ENCODE peak calls at places on chromosomes 7 and 10, in eight cellular contexts. One of them, this sample, is unnamed.

GRCh38 chr7:121304259-121304658 is 24.5 kb upstream of the WNT16 start:
- DNase-seq in psoas muscle: no peak
- DNase-seq in BE2C: no peak
- DNase-seq in NB4: no peak
- DNase-seq in A549: no peak
- DNase-seq in AG04449: no peak
- DNase-seq in dorsolateral prefrontal cortex: no peak
- DNase-seq in testis: no peak
- DNase-seq in this sample: no peak

GRCh38 chr7:137774793-137775201 is 72.0 kb downstream of the DGKI start:
- DNase-seq in psoas muscle: no peak
- DNase-seq in BE2C: no peak
- DNase-seq in NB4: no peak
- DNase-seq in A549: no peak
- DNase-seq in AG04449: no peak
- DNase-seq in dorsolateral prefrontal cortex: no peak
- DNase-seq in testis: no peak
- DNase-seq in this sample: peak; percentile 16

GRCh38 chr10:76649723-76650127 is 987.9 kb downstream of the KCNMA1 start:
- DNase-seq in psoas muscle: no peak
- DNase-seq in BE2C: no peak
- DNase-seq in NB4: no peak
- DNase-seq in A549: peak; percentile 16
- DNase-seq in AG04449: no peak
- DNase-seq in dorsolateral prefrontal cortex: no peak
- DNase-seq in testis: no peak
- DNase-seq in this sample: peak; percentile 64

GRCh38 chr7:42677751-42678231 is 234.1 kb downstream of the C7orf25 start:
- DNase-seq in psoas muscle: no peak
- DNase-seq in BE2C: no peak
- DNase-seq in NB4: no peak
- DNase-seq in A549: no peak
- DNase-seq in AG04449: peak; percentile 50
- DNase-seq in dorsolateral prefrontal cortex: no peak
- DNase-seq in testis: no peak
- DNase-seq in this sample: peak; percentile 95

GRCh38 chr10:74585231-74586087 is 240.9 kb upstream of the KAT6B start:
- DNase-seq in psoas muscle: no peak
- DNase-seq in BE2C: peak; percentile 54
- DNase-seq in NB4: no peak
- DNase-seq in A549: no peak
- DNase-seq in AG04449: no peak
- DNase-seq in dorsolateral prefrontal cortex: no peak
- DNase-seq in testis: no peak
- DNase-seq in this sample: peak; percentile 12

GRCh38 chr10:116833986-116834760 is 15.1 kb upstream of the ENO4 start:
- DNase-seq in psoas muscle: no peak
- DNase-seq in BE2C: no peak
- DNase-seq in NB4: no peak
- DNase-seq in A549: no peak
- DNase-seq in AG04449: no peak
- DNase-seq in dorsolateral prefrontal cortex: no peak
- DNase-seq in testis: no peak
- DNase-seq in this sample: no peak

GRCh38 chr10:70145666-70146488 is 623 bp downstream of the TYSND1 start:
- DNase-seq in psoas muscle: peak; percentile 83
- DNase-seq in BE2C: peak; percentile 81
- DNase-seq in NB4: peak; percentile 86
- DNase-seq in A549: peak; percentile 69
- DNase-seq in AG04449: no peak
- DNase-seq in dorsolateral prefrontal cortex: no peak
- DNase-seq in testis: peak; percentile 56
- DNase-seq in this sample: peak; percentile 54

GRCh38 chr10:22002531-22003110 is 909 bp downstream of the DNAJC1 start:
- DNase-seq in psoas muscle: no peak
- DNase-seq in BE2C: no peak
- DNase-seq in NB4: peak; percentile 44
- DNase-seq in A549: peak; percentile 13
- DNase-seq in AG04449: no peak
- DNase-seq in dorsolateral prefrontal cortex: no peak
- DNase-seq in testis: no peak
- DNase-seq in this sample: peak; percentile 68

GRCh38 chr7:16170671-16171070 is 250.7 kb downstream of the CRPPA start:
- DNase-seq in psoas muscle: no peak
- DNase-seq in BE2C: no peak
- DNase-seq in NB4: no peak
- DNase-seq in A549: no peak
- DNase-seq in AG04449: no peak
- DNase-seq in dorsolateral prefrontal cortex: no peak
- DNase-seq in testis: no peak
- DNase-seq in this sample: no peak

GRCh38 chr7:36473454-36474282 is 84.0 kb downstream of the ANLN start:
- DNase-seq in psoas muscle: peak; percentile 40
- DNase-seq in BE2C: peak; percentile 77
- DNase-seq in NB4: peak; percentile 74
- DNase-seq in A549: peak; percentile 38
- DNase-seq in AG04449: no peak
- DNase-seq in dorsolateral prefrontal cortex: peak; percentile 79
- DNase-seq in testis: peak; percentile 68
- DNase-seq in this sample: no peak

GRCh38 chr7:92244803-92245486 is 769 bp downstream of the KRIT1 start:
- DNase-seq in psoas muscle: no peak
- DNase-seq in BE2C: no peak
- DNase-seq in NB4: peak; percentile 61
- DNase-seq in A549: no peak
- DNase-seq in AG04449: no peak
- DNase-seq in dorsolateral prefrontal cortex: no peak
- DNase-seq in testis: no peak
- DNase-seq in this sample: peak; percentile 28

GRCh38 chr7:68146970-68147369 is 1150.3 kb downstream of the TYW1 start:
- DNase-seq in psoas muscle: no peak
- DNase-seq in BE2C: peak; percentile 75
- DNase-seq in NB4: no peak
- DNase-seq in A549: no peak
- DNase-seq in AG04449: no peak
- DNase-seq in dorsolateral prefrontal cortex: no peak
- DNase-seq in testis: no peak
- DNase-seq in this sample: no peak

GRCh38 chr7:46059308-46060020 is 138.4 kb upstream of the IGFBP3 start:
- DNase-seq in psoas muscle: peak; percentile 47
- DNase-seq in BE2C: no peak
- DNase-seq in NB4: no peak
- DNase-seq in A549: no peak
- DNase-seq in AG04449: no peak
- DNase-seq in dorsolateral prefrontal cortex: no peak
- DNase-seq in testis: peak; percentile 57
- DNase-seq in this sample: peak; percentile 86

GRCh38 chr10:80442879-80443278 is 11.2 kb upstream of the TSPAN14 start:
- DNase-seq in psoas muscle: no peak
- DNase-seq in BE2C: peak; percentile 46
- DNase-seq in NB4: no peak
- DNase-seq in A549: no peak
- DNase-seq in AG04449: no peak
- DNase-seq in dorsolateral prefrontal cortex: no peak
- DNase-seq in testis: no peak
- DNase-seq in this sample: no peak

GRCh38 chr10:15796098-15796759 is 64.1 kb downstream of the MINDY3 start:
- DNase-seq in psoas muscle: no peak
- DNase-seq in BE2C: no peak
- DNase-seq in NB4: no peak
- DNase-seq in A549: no peak
- DNase-seq in AG04449: no peak
- DNase-seq in dorsolateral prefrontal cortex: no peak
- DNase-seq in testis: no peak
- DNase-seq in this sample: no peak

GRCh38 chr10:98485959-98486358 is 39.2 kb upstream of the HPS1 start:
- DNase-seq in psoas muscle: no peak
- DNase-seq in BE2C: no peak
- DNase-seq in NB4: no peak
- DNase-seq in A549: no peak
- DNase-seq in AG04449: no peak
- DNase-seq in dorsolateral prefrontal cortex: no peak
- DNase-seq in testis: no peak
- DNase-seq in this sample: peak; percentile 62

GRCh38 chr7:54242776-54243175 is 299.4 kb upstream of the VSTM2A start:
- DNase-seq in psoas muscle: no peak
- DNase-seq in BE2C: no peak
- DNase-seq in NB4: no peak
- DNase-seq in A549: no peak
- DNase-seq in AG04449: no peak
- DNase-seq in dorsolateral prefrontal cortex: no peak
- DNase-seq in testis: no peak
- DNase-seq in this sample: no peak

GRCh38 chr10:47406870-47407648 is 23.0 kb upstream of the ZNF488 start:
- DNase-seq in psoas muscle: no peak
- DNase-seq in BE2C: no peak
- DNase-seq in NB4: peak; percentile 20
- DNase-seq in A549: peak; percentile 91
- DNase-seq in AG04449: no peak
- DNase-seq in dorsolateral prefrontal cortex: no peak
- DNase-seq in testis: no peak
- DNase-seq in this sample: peak; percentile 47

GRCh38 chr10:70381491-70382421 is 669 bp downstream of the LRRC20 start:
- DNase-seq in psoas muscle: peak; percentile 92
- DNase-seq in BE2C: peak; percentile 83
- DNase-seq in NB4: peak; percentile 73
- DNase-seq in A549: peak; percentile 25
- DNase-seq in AG04449: no peak
- DNase-seq in dorsolateral prefrontal cortex: no peak
- DNase-seq in testis: no peak
- DNase-seq in this sample: no peak

GRCh38 chr10:51171946-51172345 is 97.7 kb downstream of the PRKG1 start:
- DNase-seq in psoas muscle: no peak
- DNase-seq in BE2C: no peak
- DNase-seq in NB4: no peak
- DNase-seq in A549: no peak
- DNase-seq in AG04449: no peak
- DNase-seq in dorsolateral prefrontal cortex: no peak
- DNase-seq in testis: no peak
- DNase-seq in this sample: peak; percentile 64

GRCh38 chr7:102992820-102993531 is 80.2 kb downstream of the LRRC17 start:
- DNase-seq in psoas muscle: no peak
- DNase-seq in BE2C: no peak
- DNase-seq in NB4: peak; percentile 60
- DNase-seq in A549: peak; percentile 58
- DNase-seq in AG04449: peak; percentile 36
- DNase-seq in dorsolateral prefrontal cortex: no peak
- DNase-seq in testis: no peak
- DNase-seq in this sample: peak; percentile 47

GRCh38 chr7:90222811-90223725 is 11.5 kb downstream of the STEAP2 start:
- DNase-seq in psoas muscle: no peak
- DNase-seq in BE2C: no peak
- DNase-seq in NB4: no peak
- DNase-seq in A549: peak; percentile 72
- DNase-seq in AG04449: no peak
- DNase-seq in dorsolateral prefrontal cortex: no peak
- DNase-seq in testis: no peak
- DNase-seq in this sample: peak; percentile 97

GRCh38 chr7:157056957-157057902 is 46.8 kb upstream of the MNX1 start:
- DNase-seq in psoas muscle: no peak
- DNase-seq in BE2C: no peak
- DNase-seq in NB4: no peak
- DNase-seq in A549: no peak
- DNase-seq in AG04449: no peak
- DNase-seq in dorsolateral prefrontal cortex: no peak
- DNase-seq in testis: no peak
- DNase-seq in this sample: no peak

GRCh38 chr10:6203331-6204062 is 765 bp downstream of the PFKFB3 start:
- DNase-seq in psoas muscle: peak; percentile 77
- DNase-seq in BE2C: peak; percentile 65
- DNase-seq in NB4: peak; percentile 66
- DNase-seq in A549: peak; percentile 80
- DNase-seq in AG04449: no peak
- DNase-seq in dorsolateral prefrontal cortex: no peak
- DNase-seq in testis: peak; percentile 65
- DNase-seq in this sample: peak; percentile 61
- TF ChIP-seq CTCF in psoas muscle: peak; percentile 54
- TF ChIP-seq CTCF in BE2C: no peak
- TF ChIP-seq CTCF in NB4: no peak
- TF ChIP-seq CTCF in A549: peak; percentile 67
- TF ChIP-seq CTCF in AG04449: peak; percentile 21
- TF ChIP-seq CTCF in dorsolateral prefrontal cortex: no peak
- TF ChIP-seq CTCF in testis: peak; percentile 51
- TF ChIP-seq CTCF in this sample: no peak

GRCh38 chr10:2604891-2605290 is 462.5 kb upstream of the PFKP start:
- DNase-seq in psoas muscle: no peak
- DNase-seq in BE2C: no peak
- DNase-seq in NB4: no peak
- DNase-seq in A549: no peak
- DNase-seq in AG04449: no peak
- DNase-seq in dorsolateral prefrontal cortex: no peak
- DNase-seq in testis: no peak
- DNase-seq in this sample: no peak
- H3K4me3 ChIP-seq in psoas muscle: no peak overlapping the region
- H3K4me3 ChIP-seq in BE2C: no peak overlapping the region
- H3K4me3 ChIP-seq in NB4: no peak overlapping the region
- H3K4me3 ChIP-seq in A549: no peak overlapping the region
- H3K4me3 ChIP-seq in AG04449: no peak overlapping the region
- H3K4me3 ChIP-seq in dorsolateral prefrontal cortex: no peak overlapping the region
- H3K4me3 ChIP-seq in testis: no peak overlapping the region
- H3K4me3 ChIP-seq in this sample: no peak overlapping the region

GRCh38 chr7:93715234-93715633 is 140.7 kb upstream of the CALCR start:
- DNase-seq in psoas muscle: peak; percentile 61
- DNase-seq in BE2C: peak; percentile 61
- DNase-seq in NB4: peak; percentile 65
- DNase-seq in A549: peak; percentile 74
- DNase-seq in AG04449: no peak
- DNase-seq in dorsolateral prefrontal cortex: peak; percentile 29
- DNase-seq in testis: peak; percentile 38
- DNase-seq in this sample: peak; percentile 54
- TF ChIP-seq CTCF in psoas muscle: peak; percentile 22
- TF ChIP-seq CTCF in BE2C: peak; percentile 73
- TF ChIP-seq CTCF in NB4: peak; percentile 74
- TF ChIP-seq CTCF in A549: peak; percentile 87
- TF ChIP-seq CTCF in AG04449: peak; percentile 54
- TF ChIP-seq CTCF in dorsolateral prefrontal cortex: peak; percentile 38
- TF ChIP-seq CTCF in testis: no peak
- TF ChIP-seq CTCF in this sample: peak; percentile 77

DNA sequence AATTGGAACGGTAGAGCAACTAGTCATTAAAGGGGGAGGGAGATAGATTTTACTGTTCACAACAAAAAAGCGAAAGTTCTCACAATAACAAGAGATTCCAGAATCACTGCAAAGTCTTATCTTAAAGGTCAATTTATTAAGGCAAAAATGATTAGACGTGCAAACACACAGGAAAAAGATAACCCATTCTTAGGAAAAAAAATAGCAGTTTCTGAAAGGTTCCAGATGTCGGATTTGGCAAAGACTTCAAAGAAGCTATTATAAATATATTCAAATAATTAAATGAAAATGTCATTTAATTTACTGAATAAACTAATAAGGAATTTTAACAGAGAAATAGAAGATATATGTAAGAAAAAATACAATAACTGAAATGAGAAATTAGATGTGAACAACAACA is 70.8 kb upstream of the GNAI1 start:
- DNase-seq in psoas muscle: no peak
- DNase-seq in BE2C: no peak
- DNase-seq in NB4: no peak
- DNase-seq in A549: no peak
- DNase-seq in AG04449: no peak
- DNase-seq in dorsolateral prefrontal cortex: no peak
- DNase-seq in testis: no peak
- DNase-seq in this sample: no peak
- H3K4me3 ChIP-seq in psoas muscle: no peak overlapping the region
- H3K4me3 ChIP-seq in BE2C: no peak overlapping the region
- H3K4me3 ChIP-seq in NB4: no peak overlapping the region
- H3K4me3 ChIP-seq in A549: no peak overlapping the region
- H3K4me3 ChIP-seq in AG04449: no peak overlapping the region
- H3K4me3 ChIP-seq in dorsolateral prefrontal cortex: no peak overlapping the region
- H3K4me3 ChIP-seq in testis: no peak overlapping the region
- H3K4me3 ChIP-seq in this sample: no peak overlapping the region

This sample was measured in AG10803.